ENCODE peak calls at places on chromosomes 6 and 20, in eight cellular contexts. V is endothelial cell of umbilical vein; Q is tibial artery; E is fibroblast of pulmonary artery; B is AG09309; I is effector memory CD4-positive, alpha-beta T cell; N is heart right ventricle; F is fibroblast of the aortic adventitia. C is an unnamed sample.
A peak's percentile ranks its signal among the peaks of the same experiment; 100 is the strongest.

GRCh38 chr6:25404693-25405169 is 125.6 kb downstream of the CARMIL1 start:
- DNase-seq in V (peak; percentile 6), Q (no peak), E (no peak), B (no peak), I (peak; percentile 9), N (no peak), F (no peak), C (no peak)

GRCh38 chr6:143745160-143746133 is 67.7 kb downstream of the PHACTR2 start:
- DNase-seq in V (peak; percentile 57), Q (no peak), E (peak; percentile 73), B (no peak), I (no peak), N (peak; percentile 52), F (peak; percentile 67), C (no peak)

GRCh38 chr6:110039996-110040383 is 61.9 kb downstream of the GPR6 start:
- DNase-seq in V (peak; percentile 40), Q (no peak), E (peak; percentile 49), B (no peak), I (peak; percentile 8), N (no peak), F (peak; percentile 36), C (no peak)

GRCh38 chr6:5325173-5325572 is 63.9 kb downstream of the FARS2 start:
- DNase-seq in V (no peak), Q (no peak), E (no peak), B (no peak), I (no peak), N (no peak), F (no peak), C (no peak)

GRCh38 chr6:46410330-46410953 is 80.8 kb downstream of the RCAN2 start:
- DNase-seq in V (peak; percentile 50), Q (peak; percentile 22), E (peak; percentile 68), B (peak; percentile 32), I (no peak), N (peak; percentile 37), F (peak; percentile 68), C (no peak)

GRCh38 chr6:64774881-64775280 is 932.1 kb downstream of the EYS start:
- DNase-seq in V (no peak), Q (no peak), E (no peak), B (no peak), I (no peak), N (no peak), F (no peak), C (no peak)

GRCh38 chr6:168837231-168837903 is 396.4 kb downstream of the SMOC2 start:
- DNase-seq in V (no peak), Q (no peak), E (no peak), B (no peak), I (no peak), N (no peak), F (no peak), C (no peak)

GRCh38 chr6:162442675-162443074 is 284.9 kb downstream of the PRKN start:
- DNase-seq in V (no peak), Q (no peak), E (no peak), B (no peak), I (no peak), N (no peak), F (no peak), C (no peak)

GRCh38 chr6:138785092-138785491 is 10.8 kb upstream of the ECT2L start:
- DNase-seq in V (no peak), Q (no peak), E (peak; percentile 25), B (no peak), I (no peak), N (no peak), F (no peak), C (no peak)

GRCh38 chr20:3712279-3712873 is at the start of gene SIGLEC1:
- DNase-seq in V (no peak), Q (peak; percentile 74), E (no peak), B (no peak), I (no peak), N (peak; percentile 55), F (no peak), C (peak; percentile 79)

GRCh38 chr20:58692579-58693225 is at the start of gene NPEPL1:
- DNase-seq in V (peak; percentile 45), Q (no peak), E (peak; percentile 72), B (no peak), I (peak; percentile 38), N (peak; percentile 50), F (peak; percentile 64), C (peak; percentile 83)

GRCh38 chr6:2959909-2960719 is 11.3 kb downstream of the SERPINB6 start:
- DNase-seq in V (peak; percentile 76), Q (no peak), E (peak; percentile 71), B (peak; percentile 47), I (no peak), N (no peak), F (peak; percentile 70), C (no peak)

GRCh38 chr20:40493071-40493470 is 196.0 kb downstream of the MAFB start:
- DNase-seq in V (peak; percentile 36), Q (peak; percentile 89), E (peak; percentile 82), B (peak; percentile 33), I (no peak), N (peak; percentile 17), F (peak; percentile 61), C (peak; percentile 67)

GRCh38 chr20:21708738-21709534 is 3.5 kb downstream of the PAX1 start:
- DNase-seq in V (no peak), Q (no peak), E (no peak), B (no peak), I (no peak), N (no peak), F (no peak), C (no peak)

GRCh38 chr6:110173506-110174132 is 5.9 kb downstream of the WASF1 start:
- DNase-seq in V (no peak), Q (no peak), E (no peak), B (no peak), I (no peak), N (no peak), F (no peak), C (no peak)

GRCh38 chr20:15512916-15513315 is 1060.3 kb downstream of the KIF16B start:
- DNase-seq in V (no peak), Q (no peak), E (no peak), B (no peak), I (no peak), N (no peak), F (no peak), C (no peak)

GRCh38 chr20:38601216-38602184 is at the start of gene ARHGAP40:
- DNase-seq in V (no peak), Q (no peak), E (no peak), B (no peak), I (no peak), N (no peak), F (no peak), C (no peak)

GRCh38 chr6:52976591-52977035 is 18.5 kb downstream of the GSTA4 start:
- DNase-seq in V (no peak), Q (peak; percentile 30), E (no peak), B (no peak), I (no peak), N (no peak), F (no peak), C (no peak)

GRCh38 chr6:35427851-35428321 is 24.3 kb upstream of the FANCE start:
- DNase-seq in V (peak; percentile 53), Q (no peak), E (peak; percentile 53), B (no peak), I (no peak), N (no peak), F (peak; percentile 71), C (no peak)

GRCh38 chr6:18363746-18364145 is 23.4 kb upstream of the RNF144B start:
- DNase-seq in V (peak; percentile 69), Q (no peak), E (peak; percentile 8), B (no peak), I (no peak), N (no peak), F (no peak), C (no peak)

GRCh38 chr20:39429716-39430115 is 467.6 kb downstream of the DHX35 start:
- DNase-seq in V (no peak), Q (no peak), E (no peak), B (no peak), I (no peak), N (peak; percentile 9), F (no peak), C (no peak)

GRCh38 chr6:105793132-105793531 is 293.0 kb upstream of the PRDM1 start:
- DNase-seq in V (no peak), Q (no peak), E (no peak), B (no peak), I (no peak), N (no peak), F (no peak), C (no peak)

GRCh38 chr6:12892201-12892600 is 175.6 kb downstream of the PHACTR1 start:
- DNase-seq in V (no peak), Q (no peak), E (no peak), B (no peak), I (no peak), N (no peak), F (no peak), C (no peak)

GRCh38 chr6:122323361-122323760 is 76.1 kb upstream of the HSF2 start:
- DNase-seq in V (no peak), Q (no peak), E (no peak), B (no peak), I (no peak), N (no peak), F (no peak), C (no peak)
- H3K4me3 ChIP-seq in V (no peak overlapping the region), Q (peak overlapping the region; percentile 41), E (peak overlapping the region; percentile 59), B (no peak overlapping the region), I (peak overlapping the region; percentile 55), N (peak overlapping the region; percentile 50), F (peak overlapping the region; percentile 55), C (peak overlapping the region; percentile 47)

GRCh38 chr6:56532766-56533551 is 109.7 kb downstream of the DST start:
- DNase-seq in V (no peak), Q (no peak), E (no peak), B (no peak), I (no peak), N (no peak), F (no peak), C (no peak)
- H3K4me3 ChIP-seq in V (no peak overlapping the region), Q (no peak overlapping the region), E (no peak overlapping the region), B (no peak overlapping the region), I (no peak overlapping the region), N (no peak overlapping the region), F (no peak overlapping the region), C (no peak overlapping the region)

DNA sequence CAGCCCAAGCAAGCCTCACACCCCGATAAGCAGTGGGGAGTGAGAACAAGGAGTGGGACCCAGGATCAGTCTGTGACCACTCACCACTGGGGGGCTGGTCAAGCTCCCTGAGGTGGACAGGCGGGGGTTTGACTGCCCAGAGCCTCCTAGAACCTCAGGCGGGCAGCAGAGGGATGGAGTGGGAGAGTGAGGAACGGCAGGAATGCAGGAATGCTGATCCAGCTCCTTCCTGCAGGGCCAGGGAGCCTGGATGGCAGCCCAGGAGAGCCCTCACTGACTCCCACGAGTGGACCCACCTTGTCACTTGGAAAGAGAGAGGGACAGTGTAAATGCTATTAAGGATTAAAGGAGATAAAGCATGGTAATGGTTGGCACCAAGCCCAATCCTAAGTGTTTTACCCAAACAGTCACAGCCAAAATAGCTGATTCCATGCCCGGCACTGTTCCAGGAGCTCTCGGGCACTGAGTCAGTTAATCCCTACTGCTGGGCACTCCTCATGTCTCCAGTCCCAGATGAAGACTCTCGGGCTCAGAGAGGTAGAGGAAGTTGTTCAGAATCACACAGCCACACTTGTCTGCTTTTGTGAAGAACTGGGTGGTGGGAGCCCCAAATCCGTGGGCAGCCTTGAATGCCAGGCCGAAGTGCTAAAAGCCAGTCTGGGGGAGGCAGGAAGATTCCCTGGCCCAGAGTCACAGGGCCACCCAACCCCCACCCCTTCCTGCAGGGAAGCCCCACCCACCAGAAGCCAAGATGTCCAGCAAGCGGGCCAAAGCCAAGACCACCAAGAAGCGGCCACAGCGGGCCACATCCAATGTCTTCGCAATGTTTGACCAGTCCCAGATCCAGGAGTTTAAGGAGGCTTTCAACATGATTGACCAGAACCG is 3.1 kb downstream of the MYL9 start:
- DNase-seq in V (peak; percentile 11), Q (no peak), E (peak; percentile 64), B (no peak), I (no peak), N (peak; percentile 78), F (peak; percentile 80), C (no peak)
- H3K4me3 ChIP-seq in V (no peak overlapping the region), Q (peak overlapping the region; percentile 99), E (peak overlapping the region; percentile 13), B (peak overlapping the region; percentile 97), I (no peak overlapping the region), N (peak overlapping the region; percentile 99), F (peak overlapping the region; percentile 44), C (peak overlapping the region; percentile 74)

GRCh38 chr6:137304020-137304780 is 85.0 kb upstream of the IFNGR1 start:
- DNase-seq in V (no peak), Q (no peak), E (no peak), B (no peak), I (no peak), N (no peak), F (no peak), C (no peak)
- H3K4me3 ChIP-seq in V (no peak overlapping the region), Q (no peak overlapping the region), E (no peak overlapping the region), B (no peak overlapping the region), I (no peak overlapping the region), N (no peak overlapping the region), F (no peak overlapping the region), C (no peak overlapping the region)

C was measured in psoas muscle.